ENCODE peak calls at places on chromosomes 1 and 21, in four cellular contexts. R, W, I and J are unnamed samples.

GRCh38 chr1:186014370-186015030 is 280.3 kb downstream of the HMCN1 start:
- DNase-seq in W (no peak), R (no peak), I (no peak), J (no peak)

GRCh38 chr1:211625040-211625439 is 46.1 kb upstream of the SLC30A1 start:
- DNase-seq in W (no peak), I (no peak), R (peak; percentile 31), J (peak; percentile 37)

GRCh38 chr1:235074335-235075120 is 54.1 kb downstream of the TOMM20 start:
- DNase-seq in W (peak; percentile 60), I (peak; percentile 84), R (peak; percentile 46), J (no peak)

GRCh38 chr1:67825596-67825995 is 7.7 kb downstream of the GNG12 start:
- DNase-seq in I (no peak), W (no peak), R (no peak), J (no peak)

GRCh38 chr1:26772687-26773086 is 15.1 kb upstream of the PIGV start:
- DNase-seq in I (no peak), R (no peak), W (no peak), J (no peak)

GRCh38 chr21:31098576-31099005 is 60.3 kb upstream of the KRTAP19-8 start:
- DNase-seq in R (peak; percentile 64), W (peak; percentile 61), I (peak; percentile 74), J (peak; percentile 51)

GRCh38 chr1:200473698-200474371 is 64.0 kb upstream of the ZNF281 start:
- DNase-seq in W (no peak), I (no peak), R (no peak), J (no peak)

GRCh38 chr1:42518894-42519293 is 55.8 kb downstream of the CCDC30 start:
- DNase-seq in I (no peak), W (no peak), R (no peak), J (no peak)

GRCh38 chr21:32403201-32403701 is 9.3 kb upstream of the EVA1C start:
- DNase-seq in R (peak; percentile 70), W (peak; percentile 70), I (peak; percentile 67), J (no peak)

DNA sequence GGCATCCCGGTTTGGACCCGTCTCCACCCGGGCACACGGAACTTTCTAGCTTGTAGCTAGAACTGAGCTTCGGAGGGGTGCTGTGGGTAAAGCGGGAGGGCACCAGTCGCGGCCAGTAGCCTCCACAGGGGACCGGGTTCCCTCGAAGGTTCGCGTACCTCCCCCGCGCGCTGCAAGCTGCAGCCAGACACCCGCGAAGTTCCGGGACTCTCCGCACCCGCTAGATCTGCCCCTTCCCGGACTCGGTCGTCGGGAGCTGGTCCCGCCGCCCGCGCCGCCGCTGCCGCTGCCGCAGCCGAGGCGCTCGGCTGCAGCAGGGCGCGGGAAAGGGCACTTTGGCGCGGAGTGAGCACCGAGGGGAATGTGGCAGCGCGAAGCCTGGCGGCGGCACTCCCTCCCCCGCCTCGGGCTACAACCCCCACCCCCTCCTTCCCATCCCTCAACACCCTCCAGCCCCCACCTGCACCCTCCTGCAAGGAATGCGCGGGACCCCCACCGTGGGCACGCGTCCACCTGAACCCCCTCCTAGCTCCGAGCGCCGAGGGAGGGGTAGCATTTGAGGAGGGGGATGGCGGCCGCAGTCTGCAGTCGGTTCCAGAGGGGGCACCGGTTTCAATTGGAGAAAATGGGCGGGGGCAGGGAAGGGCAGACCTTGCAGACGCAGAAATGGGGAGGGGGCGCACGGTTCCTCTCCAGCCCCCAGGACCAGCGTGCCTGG is 1.1 kb downstream of the CSMD2 start:
- DNase-seq in I (no peak), R (no peak), W (no peak), J (no peak)
- H3K4me3 ChIP-seq in I (peak overlapping the region; percentile 53), R (no peak overlapping the region), W (peak overlapping the region; percentile 14), J (no peak overlapping the region)

GRCh38 chr21:42401820-42402251 is 1.9 kb upstream of the UBASH3A start:
- DNase-seq in W (no peak), R (no peak), I (no peak), J (no peak)
- H3K27ac ChIP-seq in W (no peak overlapping the region), R (no peak overlapping the region), I (no peak overlapping the region), J (no peak overlapping the region)

DNA sequence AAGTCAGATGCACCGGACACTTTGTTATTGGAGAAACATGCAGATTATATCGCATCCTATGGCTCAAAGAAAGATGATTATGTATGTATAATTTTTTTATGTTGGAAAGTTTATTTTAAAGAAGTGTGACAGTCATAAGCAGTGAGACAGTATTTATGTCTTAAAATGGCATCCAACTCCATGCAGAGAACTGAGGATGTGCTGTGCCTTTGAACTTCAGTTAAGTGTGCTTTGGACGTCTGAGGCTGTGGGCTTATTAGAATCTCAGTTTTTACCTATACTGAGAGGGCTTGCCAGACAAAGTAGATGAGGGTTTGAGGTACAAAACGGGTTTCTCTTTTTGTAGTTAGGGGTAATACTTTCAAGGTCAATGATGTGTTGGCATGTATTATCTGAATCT is 1.5 kb downstream of the RABGGTB start:
- DNase-seq in R (peak; percentile 50), W (no peak), I (no peak), J (no peak)
- H3K4me3 ChIP-seq in R (peak overlapping the region; percentile 93), W (peak overlapping the region; percentile 44), I (peak overlapping the region; percentile 79), J (peak overlapping the region; percentile 67)

GRCh38 chr21:46128106-46128982 is 27.0 kb downstream of the FTCD start:
- DNase-seq in W (no peak), I (peak; percentile 63), R (no peak), J (peak; percentile 43)

GRCh38 chr21:46128983-46129571 is 26.3 kb downstream of the FTCD start:
- DNase-seq in I (peak; percentile 71), W (no peak), R (no peak), J (no peak)

GRCh38 chr21:46130721-46131720 is 24.4 kb downstream of the FTCD start:
- DNase-seq in I (no peak), R (no peak), W (no peak), J (no peak)

GRCh38 chr21:46129846-46130651 is 25.3 kb downstream of the FTCD start:
- DNase-seq in W (no peak), I (peak; percentile 60), R (no peak), J (no peak)

GRCh38 chr21:46131721-46132651 is 23.4 kb downstream of the FTCD start:
- DNase-seq in I (no peak), R (no peak), W (no peak), J (no peak)
- H3K27ac ChIP-seq in I (no peak overlapping the region), R (no peak overlapping the region), W (no peak overlapping the region), J (no peak overlapping the region)

DNA sequence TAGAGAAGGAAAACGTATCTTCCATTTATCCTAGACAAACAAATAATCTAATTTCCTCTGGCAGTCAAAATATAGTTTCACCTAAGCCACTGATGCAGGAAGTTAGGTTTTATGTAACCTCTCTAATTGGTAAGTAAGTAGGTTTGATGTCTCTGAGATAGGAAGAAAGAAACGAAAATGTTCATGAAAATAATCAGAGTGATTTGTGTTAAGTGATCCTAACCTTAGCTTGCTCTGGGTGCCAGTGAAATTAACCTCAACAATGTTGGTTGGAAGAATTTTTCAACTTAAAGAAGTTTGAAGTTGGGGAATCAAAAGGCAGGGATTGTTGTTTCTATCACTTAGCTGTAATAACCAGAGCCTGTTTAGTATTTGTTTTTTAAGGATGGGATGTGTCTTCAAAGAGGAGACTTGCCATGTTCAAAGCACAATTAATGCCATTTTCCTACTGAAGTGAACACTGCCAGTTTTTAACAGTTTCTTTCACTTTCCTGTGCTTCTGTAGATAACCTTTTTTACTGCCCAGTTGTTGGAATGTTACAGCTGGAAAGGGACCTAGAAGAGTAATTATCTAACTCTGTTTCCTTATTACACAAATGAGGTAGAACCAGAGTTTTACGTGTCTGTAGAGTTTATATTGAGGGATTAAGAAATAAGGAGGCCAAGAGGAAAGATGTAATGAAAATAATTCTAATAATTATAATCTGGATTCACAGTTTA is 18.4 kb downstream of the HIPK1 start:
- DNase-seq in I (no peak), W (no peak), R (peak; percentile 29), J (no peak)
- H3K4me3 ChIP-seq in I (no peak overlapping the region), W (no peak overlapping the region), R (peak overlapping the region; percentile 50), J (no peak overlapping the region)

GRCh38 chr1:214603819-214604252 is 841 bp downstream of the CENPF start:
- DNase-seq in R (peak; percentile 25), W (peak; percentile 25), I (no peak), J (no peak)
- H3K27ac ChIP-seq in R (peak overlapping the region; percentile 77), W (no peak overlapping the region), I (no peak overlapping the region), J (no peak overlapping the region)

GRCh38 chr1:155909894-155910293 is 1.3 kb downstream of the RIT1 start:
- DNase-seq in I (no peak), W (no peak), R (peak; percentile 29), J (no peak)
- H3K4me3 ChIP-seq in I (peak overlapping the region; percentile 77), W (no peak overlapping the region), R (peak overlapping the region; percentile 78), J (no peak overlapping the region)

GRCh38 chr1:223774133-223774811 is 61.9 kb downstream of the CAPN2 start:
- DNase-seq in W (peak; percentile 14), R (no peak), I (no peak), J (no peak)

GRCh38 chr1:223775711-223776074 is 63.4 kb downstream of the CAPN2 start:
- DNase-seq in R (no peak), I (no peak), W (peak; percentile 9), J (no peak)

GRCh38 chr1:223776826-223777454 is 64.6 kb downstream of the CAPN2 start:
- DNase-seq in I (no peak), R (no peak), W (peak; percentile 9), J (no peak)

GRCh38 chr1:223776075-223776814 is 63.9 kb downstream of the CAPN2 start:
- DNase-seq in R (no peak), W (peak; percentile 23), I (no peak), J (no peak)

DNA sequence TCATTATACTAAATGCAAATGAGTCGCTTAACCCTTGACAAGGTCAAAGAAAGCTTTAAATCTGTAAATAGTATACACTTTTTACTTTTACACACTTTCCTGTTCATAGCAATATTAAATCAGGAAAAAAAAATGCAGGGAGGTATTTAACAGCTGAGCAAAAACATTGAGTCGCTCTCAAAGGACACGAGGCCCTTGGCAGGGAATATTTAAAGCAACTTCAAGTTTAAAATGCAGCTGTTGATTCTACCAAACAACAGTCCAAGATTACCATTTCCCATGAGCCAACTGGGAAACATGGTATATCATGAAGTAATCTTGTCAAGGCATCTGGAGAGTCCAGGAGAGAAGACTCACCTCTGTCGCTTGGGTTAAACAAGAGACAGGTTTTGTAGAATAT is 62.7 kb downstream of the CAPN2 start:
- DNase-seq in R (no peak), I (no peak), W (peak; percentile 6), J (no peak)
- H3K27ac ChIP-seq in R (no peak overlapping the region), I (no peak overlapping the region), W (no peak overlapping the region), J (no peak overlapping the region)

GRCh38 chr1:169604781-169605560 is 18.7 kb upstream of the F5 start:
- DNase-seq in R (no peak), W (no peak), I (no peak), J (peak; percentile 59)
- H3K4me3 ChIP-seq in R (no peak overlapping the region), W (no peak overlapping the region), I (no peak overlapping the region), J (no peak overlapping the region)